ENCODE peak calls at places on chromosomes 12 and 14, in ten cellular contexts. A, K, M, G, B, X, N, D, F and W are unnamed samples.

GRCh38 chr12:623865-624372 is 39.3 kb downstream of the NINJ2 start:
- DNase-seq in A (no peak), K (no peak), M (no peak), G (no peak), B (no peak), X (no peak), N (no peak), D (no peak), F (no peak), W (no peak)

GRCh38 chr12:132592261-132592970 is 18.0 kb downstream of the LRCOL1 start:
- DNase-seq in A (no peak), K (no peak), M (no peak), G (peak), B (no peak), X (no peak), N (no peak), D (no peak), F (no peak), W (no peak)

GRCh38 chr12:76080729-76081415 is 3.6 kb downstream of the NAP1L1 start:
- DNase-seq in A (no peak), K (no peak), M (no peak), G (no peak), B (no peak), X (no peak), N (no peak), D (no peak), F (no peak), W (peak)

GRCh38 chr12:50192908-50193307 is 25.7 kb upstream of the CERS5 start:
- DNase-seq in A (peak), K (no peak), M (no peak), G (no peak), B (no peak), X (peak), N (no peak), D (peak), F (no peak), W (no peak)

GRCh38 chr14:94171208-94171607 is 2.9 kb upstream of the PPP4R4 start:
- DNase-seq in A (no peak), K (no peak), M (no peak), G (no peak), B (no peak), X (peak), N (no peak), D (no peak), F (no peak), W (no peak)

GRCh38 chr12:65508281-65509035 is 230.0 kb downstream of the MSRB3 start:
- DNase-seq in A (no peak), K (no peak), M (no peak), G (no peak), B (no peak), X (no peak), N (no peak), D (no peak), F (no peak), W (no peak)

GRCh38 chr14:106657460-106657859 is 1131.1 kb downstream of the TMEM121 start:
- DNase-seq in A (no peak), K (peak), M (peak), G (peak), B (no peak), X (no peak), N (no peak), D (no peak), F (peak), W (no peak)

GRCh38 chr14:61593330-61593729 is 102.0 kb upstream of the HIF1A start:
- DNase-seq in A (no peak), K (no peak), M (no peak), G (no peak), B (no peak), X (no peak), N (no peak), D (no peak), F (no peak), W (no peak)

GRCh38 chr12:21989819-21990412 is 48.7 kb upstream of the ABCC9 start:
- DNase-seq in A (no peak), K (no peak), M (no peak), G (no peak), B (no peak), X (peak), N (peak), D (peak), F (no peak), W (no peak)

GRCh38 chr14:65423986-65424385 is 11.5 kb downstream of the FUT8 start:
- DNase-seq in A (no peak), K (no peak), M (no peak), G (no peak), B (no peak), X (no peak), N (no peak), D (no peak), F (no peak), W (no peak)

GRCh38 chr14:37599527-37600368 is 4.3 kb downstream of the TTC6 start:
- DNase-seq in A (no peak), K (no peak), M (no peak), G (no peak), B (no peak), X (no peak), N (no peak), D (no peak), F (peak), W (no peak)

GRCh38 chr12:60259241-60259640 is 663.4 kb downstream of the SLC16A7 start:
- DNase-seq in A (no peak), K (no peak), M (no peak), G (no peak), B (no peak), X (no peak), N (no peak), D (no peak), F (no peak), W (no peak)

GRCh38 chr14:31788340-31788739 is 227.1 kb downstream of the NUBPL start:
- DNase-seq in A (no peak), K (no peak), M (no peak), G (no peak), B (no peak), X (no peak), N (no peak), D (no peak), F (no peak), W (no peak)

GRCh38 chr12:49974231-49974675 is 1.5 kb downstream of the AQP6 start:
- DNase-seq in A (peak), K (no peak), M (no peak), G (no peak), B (no peak), X (peak), N (no peak), D (peak), F (no peak), W (peak)

GRCh38 chr12:132305991-132306884 is 23.2 kb downstream of the GALNT9 start:
- DNase-seq in A (no peak), K (no peak), M (no peak), G (no peak), B (no peak), X (no peak), N (no peak), D (no peak), F (no peak), W (no peak)

GRCh38 chr12:57069522-57069921 is 9.1 kb downstream of the NEMP1 start:
- DNase-seq in A (peak), K (no peak), M (peak), G (peak), B (no peak), X (peak), N (peak), D (peak), F (peak), W (peak)

GRCh38 chr14:61950340-61950739 is 188.1 kb downstream of the SNAPC1 start:
- DNase-seq in A (no peak), K (no peak), M (no peak), G (no peak), B (no peak), X (no peak), N (no peak), D (no peak), F (peak), W (no peak)

GRCh38 chr14:104393898-104394605 is 185.5 kb upstream of the C14orf180 start:
- DNase-seq in A (no peak), K (peak), M (peak), G (peak), B (no peak), X (no peak), N (no peak), D (no peak), F (no peak), W (peak)

GRCh38 chr12:26293612-26294011 is 98.2 kb downstream of the SSPN start:
- DNase-seq in A (no peak), K (no peak), M (no peak), G (no peak), B (no peak), X (no peak), N (no peak), D (no peak), F (no peak), W (no peak)

GRCh38 chr14:55500219-55500701 is 59.8 kb upstream of the TBPL2 start:
- DNase-seq in A (no peak), K (no peak), M (no peak), G (no peak), B (no peak), X (no peak), N (no peak), D (no peak), F (peak), W (peak)

GRCh38 chr12:112285600-112286401 is 96.4 kb downstream of the HECTD4 start:
- DNase-seq in A (no peak), K (no peak), M (no peak), G (no peak), B (peak), X (no peak), N (no peak), D (no peak), F (no peak), W (no peak)

GRCh38 chr12:77847665-77848431 is 17.2 kb downstream of the NAV3 start:
- DNase-seq in A (peak), K (no peak), M (peak), G (no peak), B (no peak), X (peak), N (peak), D (peak), F (no peak), W (no peak)

GRCh38 chr12:89134213-89134770 is 218.0 kb downstream of the DUSP6 start:
- DNase-seq in A (no peak), K (no peak), M (no peak), G (no peak), B (no peak), X (no peak), N (peak), D (peak), F (peak), W (no peak)

GRCh38 chr14:104353221-104353920 is 215.0 kb downstream of the KIF26A start:
- DNase-seq in A (no peak), K (no peak), M (no peak), G (no peak), B (no peak), X (no peak), N (no peak), D (no peak), F (no peak), W (no peak)

GRCh38 chr12:39239484-39240143 is 203.3 kb downstream of the KIF21A start:
- DNase-seq in A (no peak), K (no peak), M (no peak), G (no peak), B (no peak), X (no peak), N (no peak), D (no peak), F (no peak), W (no peak)

GRCh38 chr12:55931780-55932545 is 1.0 kb downstream of the DGKA start:
- DNase-seq in A (no peak), K (no peak), M (no peak), G (no peak), B (peak), X (peak), N (no peak), D (peak), F (peak), W (peak)

GRCh38 chr12:12007713-12008231 is 63.0 kb upstream of the BCL2L14 start:
- DNase-seq in A (no peak), K (no peak), M (no peak), G (no peak), B (no peak), X (no peak), N (no peak), D (no peak), F (no peak), W (no peak)

GRCh38 chr12:9867531-9867930 is 1.6 kb downstream of the CLEC2B start:
- DNase-seq in A (no peak), K (no peak), M (no peak), G (no peak), B (no peak), X (no peak), N (no peak), D (no peak), F (no peak), W (no peak)

GRCh38 chr12:9971158-9971557 is at the start of gene CLEC12A:
- DNase-seq in A (no peak), K (no peak), M (no peak), G (no peak), B (no peak), X (peak), N (no peak), D (no peak), F (no peak), W (no peak)

GRCh38 chr12:32522322-32523221 is 123.2 kb downstream of the FGD4 start:
- DNase-seq in A (no peak), K (no peak), M (peak), G (no peak), B (no peak), X (no peak), N (no peak), D (no peak), F (no peak), W (peak)

GRCh38 chr12:97182719-97183118 is 275.7 kb downstream of the NEDD1 start:
- DNase-seq in A (no peak), K (no peak), M (no peak), G (no peak), B (no peak), X (no peak), N (no peak), D (no peak), F (no peak), W (no peak)

GRCh38 chr14:74572829-74573360 is 39.1 kb downstream of the LTBP2 start:
- DNase-seq in A (no peak), K (no peak), M (no peak), G (no peak), B (no peak), X (no peak), N (no peak), D (no peak), F (no peak), W (no peak)

GRCh38 chr14:94342334-94342934 is 19.3 kb upstream of the SERPINA6 start:
- DNase-seq in A (peak), K (no peak), M (no peak), G (no peak), B (peak), X (peak), N (peak), D (peak), F (peak), W (peak)

GRCh38 chr12:23540572-23540971 is 408.9 kb downstream of the SOX5 start:
- DNase-seq in A (no peak), K (no peak), M (no peak), G (no peak), B (no peak), X (no peak), N (no peak), D (no peak), F (no peak), W (no peak)

GRCh38 chr14:89613260-89614008 is 196.4 kb upstream of the FOXN3 start:
- DNase-seq in A (no peak), K (no peak), M (no peak), G (no peak), B (no peak), X (no peak), N (no peak), D (no peak), F (no peak), W (no peak)